ENCODE peak calls at places on chromosomes 11 and 22, in four cellular contexts. S is GM12891, P is HepG2, R is H1. G is an unnamed sample.

GRCh38 chr22:43734370-43735005 is 77.6 kb downstream of the EFCAB6 start:
- DNase-seq in S (no peak), P (no peak), R (no peak), G (no peak)

GRCh38 chr11:116461789-116462188 is 311.0 kb downstream of the BUD13 start:
- DNase-seq in R (no peak), S (no peak), P (no peak), G (no peak)

GRCh38 chr11:8596504-8597046 is 2.5 kb upstream of the STK33 start:
- DNase-seq in R (no peak), S (no peak), P (no peak), G (no peak)

GRCh38 chr11:45226901-45227300 is 59.2 kb downstream of the SYT13 start:
- DNase-seq in P (no peak), R (no peak), S (no peak), G (no peak)

GRCh38 chr22:25765016-25765367 is 23.0 kb downstream of the MYO18B start:
- DNase-seq in S (no peak), R (no peak), P (no peak), G (no peak)

GRCh38 chr11:81030186-81030585 is 1589.4 kb upstream of the TENM4 start:
- DNase-seq in P (no peak), R (no peak), S (no peak), G (no peak)

GRCh38 chr22:22681221-22681739 is 36.9 kb downstream of the GGTLC2 start:
- DNase-seq in P (no peak), R (no peak), S (no peak), G (no peak)

GRCh38 chr11:113475160-113475761 is at the start of gene DRD2:
- DNase-seq in P (no peak), R (no peak), S (no peak), G (no peak)

GRCh38 chr11:2694995-2695939 is 4.5 kb downstream of the KCNQ1OT1 start:
- DNase-seq in P (no peak), R (no peak), S (no peak), G (no peak)

GRCh38 chr11:83051760-83052671 is 19.7 kb downstream of the RAB30 start:
- DNase-seq in R (no peak), S (no peak), P (no peak), G (no peak)

GRCh38 chr22:22886546-22886945 is 1.1 kb upstream of the IGLL5 start:
- DNase-seq in P (no peak), S (no peak), R (no peak), G (no peak)

GRCh38 chr22:29259253-29259899 is 8.4 kb downstream of the RHBDD3 start:
- DNase-seq in R (no peak), S (no peak), P (no peak), G (no peak)

GRCh38 chr22:45064313-45065268 is 54.8 kb upstream of the PHF21B start:
- DNase-seq in S (peak), R (no peak), P (no peak), G (peak)

GRCh38 chr11:32081129-32081641 is 9.7 kb upstream of the RCN1 start:
- DNase-seq in P (peak), S (no peak), R (no peak), G (no peak)

GRCh38 chr22:20779813-20780148 is 5.9 kb downstream of the SERPIND1 start:
- DNase-seq in R (no peak), S (no peak), P (no peak), G (no peak)

GRCh38 chr11:2207212-2207611 is 35.6 kb upstream of the TH start:
- DNase-seq in S (no peak), P (no peak), R (no peak), G (no peak)

GRCh38 chr11:132158696-132159095 is 788.3 kb downstream of the NTM start:
- DNase-seq in R (no peak), S (no peak), P (no peak), G (no peak)

GRCh38 chr11:107018902-107019493 is 722 bp upstream of the GUCY1A2 start:
- DNase-seq in S (peak), P (peak), R (no peak), G (peak)

GRCh38 chr22:38062782-38063181 is 5.6 kb downstream of the PICK1 start:
- DNase-seq in P (no peak), S (no peak), R (no peak), G (no peak)

GRCh38 chr11:59668188-59668949 is 468 bp downstream of the PATL1 start:
- DNase-seq in P (peak), R (peak), S (peak), G (peak)

GRCh38 chr11:64379160-64379559 is 20.2 kb downstream of the RPS6KA4 start:
- DNase-seq in P (no peak), R (no peak), S (no peak), G (no peak)

GRCh38 chr11:72584293-72584921 is 89.8 kb downstream of the PDE2A start:
- DNase-seq in R (no peak), P (no peak), S (no peak), G (no peak)

GRCh38 chr11:108551653-108552462 is 41.7 kb downstream of the EXPH5 start:
- DNase-seq in S (no peak), P (no peak), R (no peak), G (no peak)

GRCh38 chr11:90134420-90135003 is at the start of gene NAALAD2:
- DNase-seq in S (no peak), P (peak), R (peak), G (no peak)

GRCh38 chr11:31645747-31646146 is 136.2 kb downstream of the ELP4 start:
- DNase-seq in R (no peak), P (peak), S (no peak), G (no peak)

GRCh38 chr22:50281384-50281760 is 11.2 kb upstream of the MAPK11 start:
- DNase-seq in S (no peak), R (no peak), P (no peak), G (no peak)

GRCh38 chr22:39808087-39808486 is 85.5 kb downstream of the ENTHD1 start:
- DNase-seq in P (peak), S (no peak), R (no peak), G (no peak)

GRCh38 chr22:49953680-49954344 is 6.8 kb upstream of the PIM3 start:
- DNase-seq in P (no peak), S (no peak), R (no peak), G (no peak)

GRCh38 chr22:23889620-23890019 is 4.6 kb upstream of the MIF start:
- DNase-seq in S (no peak), R (no peak), P (no peak), G (no peak)

GRCh38 chr22:48647606-48648515 is 1179.8 kb downstream of the BRD1 start:
- DNase-seq in P (no peak), S (no peak), R (no peak), G (no peak)

GRCh38 chr11:1022411-1022810 is 14.1 kb downstream of the MUC6 start:
- DNase-seq in R (no peak), P (no peak), S (no peak), G (no peak)

GRCh38 chr11:1024597-1025409 is 11.7 kb downstream of the MUC6 start:
- DNase-seq in P (no peak), R (no peak), S (no peak), G (no peak)

GRCh38 chr11:1022908-1023810 is 13.4 kb downstream of the MUC6 start:
- DNase-seq in R (no peak), S (no peak), P (no peak), G (no peak)

GRCh38 chr11:1025410-1026162 is 10.9 kb downstream of the MUC6 start:
- DNase-seq in R (no peak), P (no peak), S (no peak), G (no peak)

GRCh38 chr11:1023811-1024596 is 12.5 kb downstream of the MUC6 start:
- DNase-seq in P (no peak), R (no peak), S (no peak), G (no peak)
- TF ChIP-seq POLR2AphosphoS5 in P (no peak), R (no peak), S (no peak), G (no peak)

DNA sequence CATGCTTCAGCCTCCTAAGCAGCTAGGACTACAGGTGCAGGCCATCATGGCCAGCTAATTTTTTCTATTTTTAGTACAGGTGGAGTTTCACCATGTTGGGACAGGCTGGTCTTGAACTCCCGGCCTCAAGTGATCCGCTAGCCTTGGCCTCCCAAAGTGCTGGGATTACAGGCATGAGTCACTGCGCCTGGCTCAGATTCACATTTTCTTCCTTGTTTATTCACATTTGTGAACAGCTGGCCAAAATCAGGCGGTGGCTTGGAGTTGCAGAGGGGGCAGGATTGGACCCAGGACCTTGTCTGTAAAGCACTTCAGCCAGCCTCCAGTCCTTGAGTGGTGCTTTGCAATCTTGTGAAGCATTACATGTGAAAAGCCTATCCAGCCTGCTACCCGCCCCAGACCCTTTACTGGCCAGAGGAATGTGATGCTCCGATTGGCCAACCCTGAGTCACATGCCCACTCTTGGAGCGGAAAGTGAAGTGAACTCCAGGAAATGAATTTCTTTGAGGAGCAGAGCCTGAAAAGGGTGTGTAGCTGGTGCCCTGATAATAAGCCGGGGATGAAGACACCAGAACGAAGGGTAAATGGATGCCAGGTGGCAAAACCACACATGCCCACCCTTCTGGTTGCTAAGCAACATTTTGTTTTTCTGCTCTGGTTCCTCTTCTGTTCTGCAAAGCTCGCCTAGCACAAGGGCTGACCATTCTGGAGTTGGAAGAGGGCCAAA is 62.6 kb upstream of the PTPRJ start:
- DNase-seq in S (no peak), P (peak), R (no peak), G (no peak)
- TF ChIP-seq TAF1 in S (no peak), P (no peak), R (no peak), G (no peak)

GRCh38 chr22:36258750-36259619 is 6.1 kb downstream of the APOL1 start:
- DNase-seq in R (no peak), P (no peak), S (no peak), G (no peak)
- TF ChIP-seq POLR2A in R (no peak), P (no peak), S (no peak), G (no peak)

DNA sequence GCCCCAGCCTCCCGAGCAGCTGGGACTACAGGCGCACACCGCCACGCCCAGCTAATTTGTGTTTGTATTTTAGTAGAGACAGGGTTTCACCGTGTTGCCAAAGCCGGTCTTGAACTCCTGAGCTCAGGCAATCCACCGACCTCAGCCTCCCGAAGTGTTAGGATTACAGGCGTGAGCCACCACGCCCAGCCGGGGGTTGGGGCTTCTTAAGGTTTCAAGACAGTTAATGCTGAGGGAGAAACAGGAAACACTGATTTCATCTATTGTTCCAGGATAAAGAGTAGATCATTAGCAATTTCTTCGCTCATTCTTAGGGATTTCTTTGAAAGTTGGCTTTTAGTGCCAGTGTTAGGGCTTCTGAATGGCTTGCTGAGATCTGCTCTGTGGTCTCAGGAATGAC is 21.2 kb upstream of the CLMP start:
- DNase-seq in S (no peak), R (no peak), P (no peak), G (no peak)
- TF ChIP-seq POLR2AphosphoS5 in S (no peak), R (no peak), P (no peak), G (no peak)

GRCh38 chr11:94800394-94800793 is 32.2 kb downstream of the AMOTL1 start:
- DNase-seq in P (no peak), R (no peak), S (no peak), G (no peak)

GRCh38 chr11:94796863-94797262 is 28.7 kb downstream of the AMOTL1 start:
- DNase-seq in S (no peak), R (no peak), P (no peak), G (no peak)

GRCh38 chr11:94802501-94802900 is 34.3 kb downstream of the AMOTL1 start:
- DNase-seq in P (no peak), R (no peak), S (no peak), G (no peak)

GRCh38 chr11:94801866-94802460 is 33.8 kb downstream of the AMOTL1 start:
- DNase-seq in S (no peak), R (no peak), P (no peak), G (no peak)

GRCh38 chr11:94799726-94800125 is 31.6 kb downstream of the AMOTL1 start:
- DNase-seq in S (no peak), R (no peak), P (no peak), G (no peak)
- TF ChIP-seq TAF1 in S (no peak), R (no peak), P (no peak), G (no peak)

G was measured in GM12892.